ENCODE peak calls at places on chromosomes 1 and 21, in five cellular contexts. U is coronary artery, F is HL-60, I is PC-3, G is astrocyte. C is an unnamed sample.

GRCh38 chr1:239954836-239955235 is 136.8 kb upstream of the FMN2 start:
- DNase-seq in U (no peak), F (no peak), I (no peak), G (no peak), C (no peak)

GRCh38 chr1:23216771-23217420 is 406 bp downstream of the HTR1D start:
- DNase-seq in U (no peak), F (no peak), I (no peak), G (no peak), C (no peak)

GRCh38 chr1:183920651-183921050 is 115.7 kb downstream of the RGL1 start:
- DNase-seq in U (no peak), F (no peak), I (no peak), G (no peak), C (no peak)

GRCh38 chr1:208885046-208885445 is 640.9 kb upstream of the PLXNA2 start:
- DNase-seq in U (no peak), F (no peak), I (no peak), G (no peak), C (no peak)

GRCh38 chr1:25871086-25871703 is 4.3 kb downstream of the PAQR7 start:
- DNase-seq in U (no peak), F (no peak), I (no peak), G (no peak), C (no peak)

GRCh38 chr1:90434460-90434859 is 282.6 kb downstream of the BARHL2 start:
- DNase-seq in U (no peak), F (no peak), I (peak), G (no peak), C (no peak)

GRCh38 chr1:205294914-205295310 is 26.6 kb downstream of the NUAK2 start:
- DNase-seq in U (no peak), F (no peak), I (peak), G (no peak), C (no peak)

GRCh38 chr1:12594966-12595838 is 22.8 kb downstream of the DHRS3 start:
- DNase-seq in U (no peak), F (no peak), I (peak), G (peak), C (peak)

GRCh38 chr1:224747578-224747977 is 131.5 kb downstream of the CNIH3 start:
- DNase-seq in U (no peak), F (no peak), I (peak), G (peak), C (no peak)

GRCh38 chr21:34812510-34813265 is 143.9 kb downstream of the CLIC6 start:
- DNase-seq in U (no peak), F (no peak), I (peak), G (peak), C (no peak)

GRCh38 chr1:183227963-183228649 is 42.0 kb downstream of the LAMC2 start:
- DNase-seq in U (no peak), F (no peak), I (peak), G (no peak), C (peak)

GRCh38 chr1:240811261-240811660 is 199.3 kb upstream of the GREM2 start:
- DNase-seq in U (no peak), F (no peak), I (peak), G (no peak), C (no peak)

GRCh38 chr1:58084266-58084665 is 462.3 kb downstream of the OMA1 start:
- DNase-seq in U (no peak), F (no peak), I (no peak), G (no peak), C (no peak)

GRCh38 chr21:30227633-30228404 is 11.9 kb upstream of the CLDN8 start:
- DNase-seq in U (no peak), F (peak), I (peak), G (peak), C (peak)

GRCh38 chr1:8554956-8555534 is 237.1 kb downstream of the SLC45A1 start:
- DNase-seq in U (no peak), F (no peak), I (peak), G (peak), C (no peak)

GRCh38 chr1:97008226-97008625 is 286.6 kb downstream of the PTBP2 start:
- DNase-seq in U (no peak), F (no peak), I (peak), G (peak), C (no peak)

GRCh38 chr1:93047585-93047984 is 31.5 kb upstream of the MTF2 start:
- DNase-seq in U (no peak), F (no peak), I (no peak), G (no peak), C (no peak)

GRCh38 chr21:45033791-45034555 is 40.4 kb upstream of the ADARB1 start:
- DNase-seq in U (no peak), F (no peak), I (no peak), G (no peak), C (peak)

GRCh38 chr1:164733734-164734133 is 174.8 kb downstream of the PBX1 start:
- DNase-seq in U (no peak), F (no peak), I (no peak), G (no peak), C (no peak)

GRCh38 chr1:226607268-226607660 is 58.7 kb downstream of the STUM start:
- DNase-seq in U (no peak), F (no peak), I (no peak), G (no peak), C (peak)

GRCh38 chr1:56268519-56268918 is 310.8 kb downstream of the PLPP3 start:
- DNase-seq in U (no peak), F (no peak), I (no peak), G (no peak), C (no peak)

GRCh38 chr1:208203848-208204609 is 40.2 kb downstream of the PLXNA2 start:
- DNase-seq in U (peak), F (no peak), I (no peak), G (peak), C (no peak)

GRCh38 chr1:29398431-29398830 is 162.1 kb downstream of the PTPRU start:
- DNase-seq in U (peak), F (no peak), I (peak), G (peak), C (no peak)

GRCh38 chr1:24136956-24137539 is 5.9 kb downstream of the IL22RA1 start:
- DNase-seq in U (no peak), F (no peak), I (no peak), G (no peak), C (no peak)

GRCh38 chr1:167489581-167490340 is 28.6 kb downstream of the CD247 start:
- DNase-seq in U (no peak), F (no peak), I (no peak), G (no peak), C (no peak)

GRCh38 chr1:171500803-171501202 is 15.5 kb downstream of the PRRC2C start:
- DNase-seq in U (no peak), F (no peak), I (no peak), G (no peak), C (no peak)

GRCh38 chr1:8667869-8668595 is 149.4 kb downstream of the RERE start:
- DNase-seq in U (no peak), F (no peak), I (peak), G (peak), C (no peak)

GRCh38 chr1:9746651-9747050 is 77.1 kb downstream of the CLSTN1 start:
- DNase-seq in U (no peak), F (no peak), I (no peak), G (no peak), C (no peak)

GRCh38 chr21:41751621-41752020 is 15.2 kb downstream of the RIPK4 start:
- DNase-seq in U (no peak), F (no peak), I (peak), G (no peak), C (no peak)

GRCh38 chr1:92031281-92032110 is 1.7 kb downstream of the EPHX4 start:
- DNase-seq in U (no peak), F (no peak), I (no peak), G (no peak), C (no peak)

GRCh38 chr21:45463871-45464270 is 58.9 kb downstream of the COL18A1 start:
- DNase-seq in U (no peak), F (no peak), I (no peak), G (no peak), C (no peak)

GRCh38 chr1:231020816-231021215 is 19.2 kb downstream of the FAM89A start:
- DNase-seq in U (no peak), F (no peak), I (no peak), G (no peak), C (no peak)

GRCh38 chr21:42236693-42237092 is 17.8 kb downstream of the ABCG1 start:
- DNase-seq in U (no peak), F (no peak), I (no peak), G (no peak), C (no peak)

GRCh38 chr1:46550751-46551231 is 656 bp downstream of the KNCN start:
- DNase-seq in U (no peak), F (no peak), I (no peak), G (no peak), C (no peak)

GRCh38 chr1:246309247-246309884 is 197.7 kb downstream of the SMYD3 start:
- DNase-seq in U (no peak), F (no peak), I (no peak), G (no peak), C (no peak)

GRCh38 chr1:11495579-11495978 is 16.6 kb downstream of the DISP3 start:
- DNase-seq in U (no peak), F (no peak), I (no peak), G (no peak), C (no peak)

GRCh38 chr21:31075844-31076243 is 37.6 kb upstream of the KRTAP19-8 start:
- DNase-seq in U (no peak), F (no peak), I (no peak), G (no peak), C (no peak)

DNA sequence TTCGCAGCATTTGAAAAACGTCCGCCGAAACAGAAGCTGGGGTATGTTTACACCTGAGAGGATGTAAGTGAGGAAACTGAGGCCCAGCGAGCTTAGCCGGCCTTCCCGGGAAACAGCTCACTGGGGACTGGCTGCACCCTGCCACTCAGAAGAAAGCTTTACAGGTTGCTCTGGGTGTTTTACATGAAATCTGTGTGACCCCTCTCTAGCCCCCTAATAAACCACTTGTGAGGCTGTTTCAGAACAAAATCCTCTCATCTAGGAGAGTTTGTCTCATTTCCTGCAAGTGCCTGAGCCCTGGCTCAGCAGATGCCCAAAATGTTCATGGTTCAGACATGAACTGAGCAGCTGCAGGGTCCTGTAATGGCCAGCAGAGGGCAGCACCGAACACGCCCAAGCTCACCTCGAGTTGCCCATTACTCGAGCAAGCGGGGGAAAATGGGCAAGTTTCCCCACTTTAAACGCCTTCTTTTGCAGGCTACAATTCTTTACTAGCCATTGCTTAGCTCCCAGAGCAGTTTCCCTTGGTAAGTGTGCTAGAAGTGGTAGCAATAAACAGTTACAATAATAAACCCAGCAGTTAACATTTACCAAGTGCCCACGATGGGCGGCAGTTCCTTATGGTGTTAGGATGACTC is 76.4 kb downstream of the FHAD1 start:
- DNase-seq in U (no peak), F (peak), I (peak), G (peak), C (peak)
- H3K27ac ChIP-seq in U (no peak), F (no peak), I (peak), G (no peak), C (no peak)

GRCh38 chr1:63069214-63069613 is 253.2 kb upstream of the FOXD3 start:
- DNase-seq in U (no peak), F (no peak), I (no peak), G (no peak), C (no peak)

GRCh38 chr1:63068626-63069025 is 253.7 kb upstream of the FOXD3 start:
- DNase-seq in U (no peak), F (no peak), I (peak), G (no peak), C (no peak)

GRCh38 chr1:63064135-63064534 is 258.2 kb upstream of the FOXD3 start:
- DNase-seq in U (no peak), F (no peak), I (no peak), G (no peak), C (no peak)

GRCh38 chr1:63063367-63063766 is 259.0 kb upstream of the FOXD3 start:
- DNase-seq in U (no peak), F (no peak), I (no peak), G (no peak), C (no peak)
- TF ChIP-seq CTCF in U (no peak), F (no peak), I (peak), G (no peak), C (no peak)

GRCh38 chr1:116909511-116910378 is at the start of gene PTGFRN:
- DNase-seq in U (peak), F (peak), I (peak), G (peak), C (peak)

GRCh38 chr1:116910379-116911165 is 856 bp downstream of the PTGFRN start:
- DNase-seq in U (peak), F (no peak), I (peak), G (no peak), C (peak)

GRCh38 chr1:116912846-116913245 is 3.1 kb downstream of the PTGFRN start:
- DNase-seq in U (peak), F (no peak), I (no peak), G (no peak), C (no peak)

GRCh38 chr1:116911779-116912469 is 2.2 kb downstream of the PTGFRN start:
- DNase-seq in U (peak), F (no peak), I (no peak), G (no peak), C (no peak)

GRCh38 chr1:116911166-116911553 is 1.4 kb downstream of the PTGFRN start:
- DNase-seq in U (peak), F (no peak), I (no peak), G (no peak), C (peak)
- H3K4me3 ChIP-seq in U (peak), F (no peak), I (peak), G (peak), C (peak)

GRCh38 chr1:1842360-1843146 is 48.3 kb downstream of the GNB1 start:
- DNase-seq in U (no peak), F (no peak), I (no peak), G (no peak), C (no peak)

GRCh38 chr1:1836119-1836518 is 54.8 kb downstream of the GNB1 start:
- DNase-seq in U (no peak), F (no peak), I (no peak), G (no peak), C (no peak)

GRCh38 chr1:1839311-1839965 is 51.4 kb downstream of the GNB1 start:
- DNase-seq in U (no peak), F (no peak), I (no peak), G (no peak), C (no peak)

GRCh38 chr1:1846386-1846918 is 44.4 kb downstream of the GNB1 start:
- DNase-seq in U (no peak), F (no peak), I (no peak), G (no peak), C (no peak)

GRCh38 chr1:1841575-1841991 is 49.3 kb downstream of the GNB1 start:
- DNase-seq in U (no peak), F (peak), I (no peak), G (no peak), C (no peak)
- H3K27ac ChIP-seq in U (no peak), F (no peak), I (no peak), G (no peak), C (no peak)